ENCODE peak calls at places on chromosomes 7 and 10, in four cellular contexts. L is WTC11, T is GM12878, Q is HepG2. Y is an unnamed sample.

GRCh38 chr10:52092390-52092789 is 221.7 kb upstream of the DKK1 start:
- DNase-seq in L (no peak), T (no peak), Q (no peak), Y (no peak)

GRCh38 chr10:58573970-58574538 is 61.4 kb downstream of the BICC1 start:
- DNase-seq in L (no peak), T (no peak), Q (no peak), Y (no peak)

GRCh38 chr10:105803206-105803605 is 1162.1 kb downstream of the SORCS3 start:
- DNase-seq in L (no peak), T (no peak), Q (no peak), Y (no peak)

GRCh38 chr7:70846208-70846607 is 285.7 kb upstream of the GALNT17 start:
- DNase-seq in L (no peak), T (no peak), Q (no peak), Y (no peak)

GRCh38 chr7:2508327-2509231 is 11.0 kb upstream of the LFNG start:
- DNase-seq in L (no peak), T (no peak), Q (no peak), Y (peak)

GRCh38 chr7:120805636-120806388 is 52.1 kb downstream of the TSPAN12 start:
- DNase-seq in L (peak), T (peak), Q (peak), Y (peak)

GRCh38 chr7:28922618-28923331 is 35.4 kb downstream of the TRIL start:
- DNase-seq in L (peak), T (no peak), Q (peak), Y (peak)

GRCh38 chr7:104328970-104329825 is 795 bp downstream of the LHFPL3 start:
- DNase-seq in L (peak), T (no peak), Q (no peak), Y (no peak)

GRCh38 chr10:122559228-122559627 is 1.3 kb upstream of the DMBT1 start:
- DNase-seq in L (no peak), T (no peak), Q (no peak), Y (no peak)

GRCh38 chr10:133359554-133359971 is 1.7 kb upstream of the FUOM start:
- DNase-seq in L (no peak), T (no peak), Q (peak), Y (peak)

GRCh38 chr10:103547391-103547946 is 54.0 kb downstream of the NEURL1 start:
- DNase-seq in L (no peak), T (no peak), Q (no peak), Y (no peak)

GRCh38 chr10:103548006-103548405 is 54.5 kb downstream of the NEURL1 start:
- DNase-seq in L (no peak), T (no peak), Q (no peak), Y (no peak)

GRCh38 chr10:103550229-103550628 is 56.7 kb downstream of the NEURL1 start:
- DNase-seq in L (no peak), T (no peak), Q (no peak), Y (no peak)

GRCh38 chr10:103548581-103549348 is 55.3 kb downstream of the NEURL1 start:
- DNase-seq in L (peak), T (no peak), Q (no peak), Y (no peak)

GRCh38 chr10:103549349-103549685 is 55.8 kb downstream of the NEURL1 start:
- DNase-seq in L (peak), T (no peak), Q (no peak), Y (no peak)
- TF ChIP-seq TCF7 in L (no peak), T (no peak), Q (no peak), Y (no peak)

DNA sequence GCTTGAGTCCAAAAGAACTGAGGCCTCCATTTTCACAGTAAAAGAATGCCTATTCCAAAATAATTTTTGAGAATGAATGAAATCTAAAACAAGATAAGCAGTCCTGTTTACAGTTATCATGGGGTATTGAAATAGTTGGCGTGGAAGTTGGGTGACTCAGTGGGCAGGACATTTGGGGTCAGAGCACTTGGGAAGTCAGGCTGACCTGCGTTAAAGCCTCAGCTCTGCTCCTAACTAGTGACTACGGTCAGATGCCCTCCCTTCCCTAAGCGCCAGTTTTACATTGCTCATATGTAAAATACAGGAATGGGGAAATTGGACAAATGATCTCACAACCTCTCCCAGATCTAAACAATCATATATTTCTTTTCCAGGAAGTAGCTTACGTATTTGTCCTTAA is 2.3 kb upstream of the PAPSS2 start:
- DNase-seq in L (no peak), T (no peak), Q (no peak), Y (no peak)
- TF ChIP-seq TCF7 in L (no peak), T (no peak), Q (no peak), Y (no peak)

GRCh38 chr10:116629340-116629739 is 8.6 kb downstream of the PNLIPRP2 start:
- DNase-seq in L (no peak), T (no peak), Q (no peak), Y (no peak)

GRCh38 chr10:116625845-116626244 is 5.1 kb downstream of the PNLIPRP2 start:
- DNase-seq in L (no peak), T (no peak), Q (no peak), Y (no peak)

GRCh38 chr10:116626815-116627214 is 6.1 kb downstream of the PNLIPRP2 start:
- DNase-seq in L (no peak), T (no peak), Q (no peak), Y (no peak)

GRCh38 chr10:116630020-116630419 is 9.3 kb downstream of the PNLIPRP2 start:
- DNase-seq in L (no peak), T (no peak), Q (no peak), Y (no peak)

DNA sequence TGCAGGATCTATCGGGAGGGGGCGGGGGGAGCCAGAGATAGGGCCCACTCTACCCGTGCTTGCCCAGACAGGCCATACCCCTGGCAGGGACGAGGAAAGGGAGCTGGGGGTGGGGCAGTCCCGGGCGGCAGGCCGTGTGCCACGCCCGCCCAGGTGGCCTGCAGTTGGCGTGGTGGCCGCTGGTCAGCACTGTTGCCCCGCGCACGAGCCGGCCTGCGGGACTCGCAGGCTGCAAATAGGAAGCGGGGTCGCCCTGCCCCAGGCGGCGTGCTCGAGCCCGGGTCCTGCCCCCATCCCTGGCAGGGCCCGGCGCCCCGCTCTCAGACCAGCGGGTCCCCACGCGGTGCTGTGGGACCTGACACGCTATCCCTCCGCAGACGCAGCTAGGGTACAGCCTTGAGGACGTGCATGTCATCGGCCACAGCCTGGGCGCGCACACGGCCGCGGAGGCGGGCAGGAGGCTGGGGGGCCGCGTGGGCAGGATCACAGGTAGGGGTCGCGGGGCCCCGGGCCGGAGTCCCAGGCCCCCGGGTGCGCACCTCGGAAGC is 6.7 kb downstream of the PNLIPRP2 start:
- DNase-seq in L (peak), T (no peak), Q (peak), Y (peak)
- TF ChIP-seq TCF7 in L (no peak), T (no peak), Q (no peak), Y (no peak)

GRCh38 chr7:107842213-107842612 is 39.2 kb upstream of the SLC26A3 start:
- DNase-seq in L (no peak), T (no peak), Q (no peak), Y (no peak)
- TF ChIP-seq TCF7 in L (no peak), T (no peak), Q (no peak), Y (no peak)

DNA sequence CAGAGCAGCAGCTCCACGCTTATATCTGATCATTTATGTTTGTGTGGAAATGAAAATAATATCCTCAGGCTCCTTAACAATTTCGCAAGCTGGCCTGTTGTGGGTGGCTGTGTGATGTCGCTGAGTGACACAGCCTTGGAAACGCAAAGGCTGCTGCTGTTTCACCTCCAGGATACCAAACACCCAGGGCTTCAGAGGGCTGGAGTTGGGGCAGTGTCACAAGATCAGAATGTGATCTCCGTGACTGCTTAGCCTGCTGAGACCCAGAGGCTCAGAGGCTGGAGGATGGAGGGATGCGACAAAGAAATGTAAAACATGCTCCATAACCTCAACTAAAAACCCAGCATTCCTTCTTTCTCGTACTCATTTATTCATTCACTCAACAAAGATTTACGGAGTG is 37.2 kb upstream of the BMPER start:
- DNase-seq in L (no peak), T (no peak), Q (no peak), Y (no peak)
- TF ChIP-seq TCF7 in L (no peak), T (no peak), Q (no peak), Y (no peak)

DNA sequence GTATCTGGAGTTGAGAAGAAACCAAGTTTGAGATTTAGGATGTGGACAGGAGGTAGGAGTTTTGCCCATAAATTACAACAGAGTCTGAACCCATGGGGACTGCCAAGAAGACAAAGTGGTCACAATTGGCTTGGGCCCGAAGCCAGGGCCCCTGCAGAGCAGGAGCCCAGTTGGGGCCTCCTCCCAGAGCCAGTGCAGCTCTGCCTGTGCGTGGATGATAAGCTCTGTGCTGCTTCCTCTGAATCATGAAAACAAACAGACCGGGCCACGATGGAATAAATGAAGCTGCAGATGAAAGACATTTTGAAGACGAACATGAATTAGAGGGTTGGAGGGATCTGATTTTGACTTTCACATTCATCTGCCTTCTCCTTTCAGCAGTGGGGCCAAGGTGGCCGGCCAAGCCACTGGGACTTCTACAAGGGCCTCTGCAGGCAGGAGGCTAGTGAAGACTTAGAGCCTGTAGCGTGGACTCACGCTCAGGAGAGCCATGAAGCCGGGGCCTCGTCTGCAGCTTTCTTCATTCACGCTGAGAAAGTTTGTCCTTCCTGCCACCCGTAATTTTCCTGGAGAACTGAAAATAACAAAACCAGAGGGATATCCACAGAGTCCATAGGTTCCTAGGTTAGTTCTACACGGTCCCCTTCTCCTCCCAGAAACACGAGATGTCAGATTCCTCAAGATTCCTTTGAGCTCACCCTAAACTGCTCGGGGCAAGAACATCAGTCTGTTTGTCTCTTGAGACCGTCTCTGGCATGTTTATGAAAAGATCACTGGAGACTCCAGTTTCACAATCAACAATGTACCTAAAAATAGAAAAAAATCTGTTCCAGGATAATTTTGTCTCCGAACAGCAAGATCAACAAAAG is 156.7 kb upstream of the LYZL1 start:
- DNase-seq in L (no peak), T (no peak), Q (peak), Y (peak)
- TF ChIP-seq TCF7 in L (no peak), T (no peak), Q (no peak), Y (no peak)

GRCh38 chr7:73941836-73942551 is 81.0 kb downstream of the TMEM270 start:
- DNase-seq in L (no peak), T (no peak), Q (peak), Y (no peak)
- TF ChIP-seq TCF7 in L (no peak), T (no peak), Q (no peak), Y (no peak)

DNA sequence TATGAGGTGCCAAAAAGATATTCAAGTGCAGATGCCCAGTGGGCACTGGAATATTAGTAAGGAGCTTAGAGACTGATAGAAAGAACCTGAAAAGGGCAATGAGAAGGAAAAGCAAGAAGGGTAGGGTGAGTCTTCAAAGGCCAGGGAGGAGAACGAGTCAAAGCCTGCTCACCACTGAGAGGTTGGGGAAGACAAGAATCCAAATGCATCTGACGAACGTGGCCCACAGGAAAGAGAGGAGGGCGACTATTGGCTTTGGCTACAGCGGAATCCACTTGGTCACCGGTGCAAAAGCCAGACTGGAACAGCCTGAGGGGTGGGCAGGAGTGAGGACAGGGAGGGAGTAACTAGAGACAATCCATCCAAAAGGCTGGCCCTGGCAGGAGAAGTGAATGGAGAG is 216.7 kb upstream of the KLF14 start:
- DNase-seq in L (no peak), T (no peak), Q (no peak), Y (no peak)
- TF ChIP-seq TCF7 in L (no peak), T (no peak), Q (no peak), Y (no peak)

Y was measured in K562.